ENCODE peak calls at places on chromosomes 5 and 9, in nine cellular contexts. D is esophagus muscularis mucosa; C is CD4-positive, CD25-positive, alpha-beta regulatory T cell; X is cardiac muscle cell; A is IMR-90; I is adrenal gland; J is GM23248; V is fibroblast of lung; L is breast epithelium. G is an unnamed sample. For H3K36me3, the result is how much of the 10 kb centered on the place peaks cover.

GRCh38 chr5:21236896-21237830 is 1249.2 kb upstream of the CDH18 start:
- DNase-seq in I (no peak), V (peak), A (no peak), C (no peak), X (peak), J (no peak), L (no peak), D (no peak), G (no peak)

GRCh38 chr9:37902804-37903580 is 935 bp downstream of the SLC25A51 start:
- DNase-seq in D (no peak), C (no peak), V (peak), L (no peak), J (peak), X (peak), A (peak), I (no peak), G (no peak)

GRCh38 chr9:16192403-16193017 is 639.7 kb downstream of the CCDC171 start:
- DNase-seq in V (peak), X (peak), D (no peak), I (no peak), A (peak), C (no peak), J (peak), L (no peak), G (no peak)

GRCh38 chr5:127700237-127700766 is 2.9 kb upstream of the CCDC192 start:
- DNase-seq in X (no peak), D (no peak), I (no peak), L (no peak), A (no peak), C (no peak), V (no peak), J (no peak), G (no peak)

GRCh38 chr5:124660229-124661093 is 86.0 kb downstream of the ZNF608 start:
- DNase-seq in X (peak), J (no peak), A (no peak), C (no peak), V (peak), D (peak), L (peak), I (no peak), G (no peak)

GRCh38 chr9:128825923-128826702 is 3.5 kb downstream of the SPOUT1 start:
- DNase-seq in D (no peak), C (no peak), X (no peak), J (no peak), A (no peak), L (no peak), I (no peak), V (no peak), G (no peak)

GRCh38 chr9:103649086-103649485 is 445.0 kb upstream of the SMC2 start:
- DNase-seq in C (no peak), I (no peak), A (no peak), L (no peak), X (no peak), V (no peak), D (no peak), J (no peak), G (no peak)

GRCh38 chr9:111516061-111516465 is 8.9 kb upstream of the ZNF483 start:
- DNase-seq in L (no peak), V (no peak), X (peak), J (no peak), D (no peak), I (no peak), A (peak), C (no peak), G (no peak)

GRCh38 chr9:34499101-34499500 is 23.7 kb downstream of the ENHO start:
- DNase-seq in I (no peak), A (no peak), X (no peak), L (no peak), V (no peak), C (no peak), J (no peak), D (no peak), G (no peak)

GRCh38 chr5:150573867-150574817 is 66.2 kb downstream of the NDST1 start:
- DNase-seq in C (no peak), L (no peak), I (no peak), A (no peak), X (no peak), V (no peak), J (peak), D (no peak), G (no peak)

GRCh38 chr5:150573216-150573615 is 65.3 kb downstream of the NDST1 start:
- DNase-seq in L (no peak), A (no peak), X (no peak), C (no peak), I (no peak), D (no peak), J (no peak), V (no peak), G (no peak)

GRCh38 chr5:150575745-150576448 is 64.6 kb upstream of the SYNPO start:
- DNase-seq in J (no peak), A (no peak), D (no peak), I (no peak), C (no peak), L (no peak), X (no peak), V (no peak), G (no peak)

GRCh38 chr5:150576449-150576949 is 64.0 kb upstream of the SYNPO start:
- DNase-seq in I (no peak), V (no peak), L (no peak), D (no peak), A (no peak), J (no peak), C (no peak), X (no peak), G (no peak)

DNA sequence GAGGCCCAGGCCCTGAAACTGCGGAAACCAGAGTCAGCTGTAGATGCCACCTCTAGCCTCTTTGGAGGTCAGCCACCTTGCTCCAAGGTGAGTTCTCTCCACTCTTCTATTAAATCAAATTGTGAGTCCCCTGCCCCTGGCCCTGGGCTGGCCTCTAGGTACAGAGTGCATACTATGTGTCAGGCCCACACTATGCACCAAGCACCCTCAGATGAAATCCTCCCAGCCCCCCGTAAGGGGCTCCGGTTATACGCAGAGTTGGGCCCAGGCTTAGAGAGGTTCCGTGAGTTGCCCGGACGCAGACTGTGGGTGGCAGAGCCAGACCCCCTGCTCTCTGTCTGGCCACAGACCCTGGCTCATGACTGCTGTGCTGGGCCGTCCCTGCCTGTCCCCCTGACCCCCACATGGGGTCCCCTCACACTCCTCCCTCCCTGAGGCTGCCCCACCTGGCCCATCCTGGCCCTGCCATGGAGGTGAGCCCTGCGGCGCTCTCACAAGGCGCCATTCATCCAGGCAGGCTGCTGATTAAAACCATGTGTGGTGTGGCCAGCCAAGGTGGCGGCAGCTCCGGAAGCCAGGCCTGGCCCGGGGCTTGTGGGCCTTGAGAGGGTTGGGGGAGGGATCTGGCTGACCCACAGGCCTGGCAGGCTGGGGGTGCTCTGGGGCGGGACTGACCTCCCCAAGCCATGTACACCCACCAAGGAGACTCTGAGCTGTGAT is 65.5 kb upstream of the SYNPO start:
- DNase-seq in I (no peak), L (no peak), D (no peak), X (peak), V (no peak), C (no peak), A (no peak), J (no peak), G (no peak)
- H3K4me3 ChIP-seq in I (no peak), L (no peak), D (no peak), X (no peak), V (no peak), C (no peak), A (no peak), J (no peak), G (no peak)

DNA sequence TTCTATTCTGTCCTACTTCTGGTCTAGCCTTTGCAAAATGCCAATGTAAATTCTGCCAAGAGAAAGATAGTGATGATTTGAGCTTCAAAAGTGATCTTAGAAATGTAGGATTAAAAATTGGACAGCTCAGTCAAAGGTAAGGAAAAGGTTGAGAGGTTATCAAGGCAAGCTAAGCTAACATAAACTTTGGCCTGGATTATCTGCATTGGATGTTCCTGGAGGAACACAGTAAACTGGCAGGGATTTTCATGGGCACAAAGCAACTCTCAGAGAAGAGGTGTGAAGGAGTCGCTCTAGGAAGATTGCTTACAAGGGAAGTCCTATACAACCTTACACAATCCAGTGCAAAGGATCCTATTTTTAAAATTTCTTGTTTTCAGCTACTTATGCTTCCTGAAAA is 115.2 kb downstream of the JAKMIP2 start:
- DNase-seq in V (no peak), I (no peak), D (no peak), L (no peak), X (no peak), C (no peak), A (no peak), J (no peak), G (no peak)
- H3K27ac ChIP-seq in V (no peak), I (no peak), D (no peak), L (no peak), X (no peak), C (no peak), A (no peak), J (no peak), G (no peak)

DNA sequence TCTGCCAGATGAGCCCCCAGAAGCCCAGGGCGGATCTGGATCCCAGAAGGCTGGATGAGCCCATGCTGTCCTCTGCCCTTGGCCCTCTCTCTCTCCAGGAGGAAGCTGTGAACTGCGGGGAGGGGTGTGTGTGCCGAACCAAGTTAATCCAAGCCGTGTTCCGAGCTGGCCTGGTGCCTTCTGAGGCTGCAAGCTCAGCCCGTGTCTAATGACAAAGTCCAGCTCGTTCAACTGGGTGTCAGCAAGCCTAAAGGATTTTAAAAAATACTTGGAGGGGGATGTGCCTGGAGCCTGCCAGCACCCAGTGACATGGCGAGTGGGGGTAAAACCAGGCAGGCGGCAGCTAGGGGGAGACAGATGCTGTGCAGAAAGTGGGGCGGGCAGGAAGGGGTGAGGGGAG is 8.0 kb downstream of the STC2 start:
- DNase-seq in D (no peak), I (no peak), A (no peak), J (peak), L (no peak), X (no peak), V (peak), C (no peak), G (no peak)
- H3K36me3 ChIP-seq in D (under half), I (under half), A (half or more), J (half or more), L (under half), X (half or more), V (under half), C (under half), G (under half)

GRCh38 chr9:121253162-121253561 is 14.8 kb upstream of the GSN start:
- DNase-seq in V (no peak), A (no peak), X (no peak), C (no peak), J (no peak), D (no peak), L (no peak), I (no peak), G (no peak)

GRCh38 chr9:121252104-121252851 is 15.7 kb upstream of the GSN start:
- DNase-seq in V (no peak), D (no peak), L (no peak), I (no peak), C (no peak), A (no peak), X (no peak), J (no peak), G (no peak)

GRCh38 chr9:121249563-121249962 is 18.4 kb upstream of the GSN start:
- DNase-seq in C (no peak), L (no peak), I (no peak), J (no peak), A (no peak), V (no peak), X (no peak), D (no peak), G (no peak)

GRCh38 chr9:121259498-121259897 is 8.5 kb upstream of the GSN start:
- DNase-seq in L (no peak), A (no peak), V (no peak), C (no peak), J (no peak), I (no peak), X (no peak), D (no peak), G (no peak)

GRCh38 chr9:121253821-121254471 is 14.0 kb upstream of the GSN start:
- DNase-seq in V (no peak), X (no peak), L (no peak), C (no peak), J (no peak), I (no peak), D (no peak), A (no peak), G (no peak)
- H3K4me3 ChIP-seq in V (no peak), X (no peak), L (no peak), C (no peak), J (no peak), I (no peak), D (no peak), A (no peak), G (no peak)

GRCh38 chr5:77259479-77259878 is 49.0 kb downstream of the PDE8B start:
- DNase-seq in D (no peak), V (no peak), C (no peak), I (no peak), A (peak), X (no peak), L (no peak), J (no peak), G (no peak)
- H3K27ac ChIP-seq in D (no peak), V (no peak), C (no peak), I (no peak), A (no peak), X (no peak), L (no peak), J (no peak), G (no peak)

DNA sequence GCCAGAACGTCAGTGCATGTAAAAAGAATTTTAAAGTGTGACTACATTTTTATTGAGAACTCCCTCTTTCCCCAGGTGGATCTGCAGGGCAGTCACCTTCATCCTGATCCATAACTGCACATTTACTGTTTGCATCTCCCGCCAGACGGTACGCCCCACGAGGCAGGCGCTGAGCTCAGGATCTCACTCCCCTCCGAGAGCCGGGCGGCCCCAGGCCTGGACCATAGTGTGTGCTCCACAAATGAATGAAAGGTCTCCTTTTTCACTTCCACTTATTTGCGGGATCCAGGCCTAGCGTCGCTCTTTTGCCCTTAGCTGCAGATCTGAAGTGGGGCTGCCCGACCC is 378 bp downstream of the DROSHA start:
- DNase-seq in A (no peak), C (no peak), J (peak), D (no peak), V (peak), X (peak), L (no peak), I (peak), G (peak)
- H3K36me3 ChIP-seq in A (under half), C (under half), J (under half), D (under half), V (under half), X (under half), L (under half), I (under half), G (half or more)

GRCh38 chr9:31744589-31744988 is 639.9 kb upstream of the ACO1 start:
- DNase-seq in X (no peak), C (no peak), J (no peak), I (no peak), L (no peak), A (no peak), V (no peak), D (no peak), G (no peak)
- H3K4me3 ChIP-seq in X (no peak), C (no peak), J (no peak), I (no peak), L (no peak), A (no peak), V (no peak), D (no peak), G (no peak)

DNA sequence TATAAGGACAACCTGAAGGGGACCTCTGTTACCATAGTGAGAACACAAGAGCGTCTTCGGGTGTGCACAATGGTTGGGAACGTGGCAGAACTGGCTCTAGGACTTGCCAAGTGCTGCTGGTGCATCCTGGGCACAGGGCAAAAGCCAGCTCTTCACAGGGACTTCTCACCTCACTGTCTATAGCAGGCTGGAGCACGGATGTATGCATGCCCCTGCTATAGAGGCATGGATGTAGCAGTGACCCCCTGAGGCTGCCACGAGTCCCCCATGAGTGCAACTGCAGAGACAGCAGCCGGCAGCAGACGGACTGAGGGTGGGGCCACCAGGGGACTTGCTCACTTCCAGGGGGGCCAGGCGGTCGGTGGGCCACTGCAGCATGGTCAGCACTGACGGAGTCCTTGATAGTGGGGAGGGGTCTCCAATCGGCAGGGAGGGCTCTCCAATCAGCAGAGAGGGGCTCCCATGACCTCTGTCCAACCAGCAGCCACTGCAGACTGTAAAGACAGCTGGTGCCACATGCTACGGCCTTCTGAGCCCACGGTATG is 64.9 kb downstream of the SEMA4D start:
- DNase-seq in L (no peak), D (no peak), X (no peak), I (no peak), J (no peak), A (no peak), V (no peak), C (no peak), G (no peak)
- H3K27ac ChIP-seq in L (no peak), D (no peak), X (no peak), I (no peak), J (no peak), A (no peak), V (no peak), C (peak), G (no peak)

GRCh38 chr9:136511144-136511669 is 28.4 kb upstream of the SEC16A start:
- DNase-seq in V (no peak), X (no peak), C (no peak), A (no peak), L (no peak), I (no peak), J (no peak), D (no peak), G (no peak)
- H3K36me3 ChIP-seq in V (half or more), X (under half), C (half or more), A (half or more), L (under half), I (half or more), J (under half), D (half or more), G (half or more)